ENCODE peak calls at places on chromosomes 3 and 15, in four cellular contexts. Y is K562, V is HCT116, P is HepG2. J is an unnamed sample.

GRCh38 chr3:79028916-79029315 is 738.9 kb downstream of the ROBO1 start:
- DNase-seq in Y (no peak), V (no peak), P (no peak), J (no peak)

GRCh38 chr3:160831411-160831810 is 75.4 kb downstream of the PPM1L start:
- DNase-seq in Y (no peak), V (no peak), P (no peak), J (no peak)

GRCh38 chr15:36370051-36370734 is 209.2 kb upstream of the CDIN1 start:
- DNase-seq in Y (no peak), V (no peak), P (no peak), J (no peak)

GRCh38 chr15:99618941-99619411 is 53.2 kb downstream of the MEF2A start:
- DNase-seq in Y (no peak), V (no peak), P (no peak), J (no peak)

GRCh38 chr15:89632563-89633430 is 22.5 kb downstream of the KIF7 start:
- DNase-seq in Y (no peak), V (no peak), P (no peak), J (no peak)

GRCh38 chr3:129740120-129740519 is 133.6 kb upstream of the PLXND1 start:
- DNase-seq in Y (no peak), V (no peak), P (no peak), J (no peak)

GRCh38 chr3:188214442-188214841 is 60.5 kb downstream of the LPP start:
- DNase-seq in Y (no peak), V (no peak), P (peak), J (no peak)

GRCh38 chr3:177245257-177245656 is 48.0 kb upstream of the TBL1XR1 start:
- DNase-seq in Y (no peak), V (no peak), P (no peak), J (no peak)

GRCh38 chr3:58518304-58518789 is 18.6 kb downstream of the ACOX2 start:
- DNase-seq in Y (no peak), V (no peak), P (peak), J (no peak)

GRCh38 chr15:45522931-45523331 is 376 bp upstream of the SLC30A4 start:
- DNase-seq in Y (no peak), V (no peak), P (no peak), J (peak)

GRCh38 chr3:101179637-101180036 is 140.7 kb downstream of the IMPG2 start:
- DNase-seq in Y (no peak), V (no peak), P (no peak), J (no peak)

GRCh38 chr3:71524688-71525087 is 58.8 kb downstream of the FOXP1 start:
- DNase-seq in Y (no peak), V (no peak), P (no peak), J (no peak)

GRCh38 chr3:52210550-52211046 is 12.6 kb downstream of the ALAS1 start:
- DNase-seq in Y (no peak), V (no peak), P (peak), J (no peak)

GRCh38 chr3:31004025-31004678 is 109.7 kb upstream of the GADL1 start:
- DNase-seq in Y (no peak), V (no peak), P (no peak), J (no peak)

GRCh38 chr15:99437315-99438221 is 128.2 kb upstream of the MEF2A start:
- DNase-seq in Y (no peak), V (no peak), P (no peak), J (no peak)

GRCh38 chr15:52682776-52683175 is 3.6 kb upstream of the ATOSA start:
- DNase-seq in Y (no peak), V (no peak), P (no peak), J (no peak)
- TF ChIP-seq TCF7L2 in Y (no peak), V (no peak), P (no peak), J (no peak)

GRCh38 chr3:128432898-128433629 is 33.6 kb downstream of the DNAJB8 start:
- DNase-seq in Y (peak), V (no peak), P (no peak), J (no peak)
- TF ChIP-seq TCF7L2 in Y (no peak), V (no peak), P (no peak), J (no peak)

GRCh38 chr3:181712190-181712504 is 422 bp downstream of the SOX2 start:
- DNase-seq in Y (no peak), V (no peak), P (no peak), J (no peak)

GRCh38 chr3:181710581-181711255 is 1.0 kb upstream of the SOX2 start:
- DNase-seq in Y (no peak), V (no peak), P (no peak), J (no peak)

GRCh38 chr3:181713300-181713647 is 1.5 kb downstream of the SOX2 start:
- DNase-seq in Y (no peak), V (no peak), P (no peak), J (no peak)

GRCh38 chr3:181712505-181713299 is 977 bp downstream of the SOX2 start:
- DNase-seq in Y (no peak), V (no peak), P (no peak), J (no peak)

DNA sequence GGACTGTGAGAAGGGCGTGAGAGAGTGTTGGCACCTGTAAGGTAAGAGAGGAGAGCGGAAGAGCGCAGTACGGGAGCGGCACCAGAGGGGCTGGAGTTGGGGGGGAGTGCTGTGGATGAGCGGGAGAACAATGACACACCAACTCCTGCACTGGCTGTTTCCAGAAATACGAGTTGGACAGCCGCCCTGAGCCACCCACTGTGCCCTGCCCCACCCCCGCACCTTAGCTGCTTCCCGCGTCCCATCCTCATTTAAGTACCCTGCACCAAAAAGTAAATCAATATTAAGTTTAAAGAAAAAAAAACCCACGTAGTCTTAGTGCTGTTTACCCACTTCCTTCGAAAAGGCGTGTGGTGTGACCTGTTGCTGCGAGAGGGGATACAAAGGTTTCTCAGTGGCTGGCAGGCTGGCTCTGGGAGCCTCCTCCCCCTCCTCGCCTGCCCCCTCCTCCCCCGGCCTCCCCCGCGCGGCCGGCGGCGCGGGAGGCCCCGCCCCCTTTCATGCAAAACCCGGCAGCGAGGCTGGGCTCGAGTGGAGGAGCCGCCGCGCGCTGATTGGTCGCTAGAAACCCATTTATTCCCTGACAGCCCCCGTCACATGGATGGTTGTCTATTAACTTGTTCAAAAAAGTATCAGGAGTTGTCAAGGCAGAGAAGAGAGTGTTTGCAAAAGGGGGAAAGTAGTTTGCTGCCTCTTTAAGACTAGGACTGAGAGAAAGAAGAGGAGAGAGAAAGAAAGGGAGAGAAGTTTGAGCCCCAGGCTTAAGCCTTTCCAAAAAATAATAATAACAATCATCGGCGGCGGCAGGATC is at the start of gene SOX2:
- DNase-seq in Y (peak), V (peak), P (peak), J (no peak)
- TF ChIP-seq TCF7L2 in Y (no peak), V (no peak), P (no peak), J (no peak)

GRCh38 chr3:161863775-161864174 is 367.2 kb downstream of the OTOL1 start:
- DNase-seq in Y (no peak), V (no peak), P (no peak), J (no peak)

GRCh38 chr3:161859057-161859456 is 362.4 kb downstream of the OTOL1 start:
- DNase-seq in Y (no peak), V (no peak), P (no peak), J (no peak)

GRCh38 chr3:161854232-161854771 is 357.7 kb downstream of the OTOL1 start:
- DNase-seq in Y (peak), V (peak), P (peak), J (no peak)

GRCh38 chr3:161859870-161860450 is 363.4 kb downstream of the OTOL1 start:
- DNase-seq in Y (no peak), V (no peak), P (no peak), J (no peak)
- TF ChIP-seq TCF7L2 in Y (no peak), V (no peak), P (no peak), J (no peak)

GRCh38 chr3:56923546-56924224 is 121.9 kb upstream of the ARHGEF3 start:
- DNase-seq in Y (no peak), V (peak), P (no peak), J (no peak)

GRCh38 chr3:56919797-56920195 is 118.0 kb upstream of the ARHGEF3 start:
- DNase-seq in Y (no peak), V (no peak), P (no peak), J (no peak)

GRCh38 chr3:56917740-56918568 is 116.2 kb upstream of the ARHGEF3 start:
- DNase-seq in Y (no peak), V (no peak), P (no peak), J (no peak)

GRCh38 chr3:56919137-56919796 is 117.5 kb upstream of the ARHGEF3 start:
- DNase-seq in Y (no peak), V (no peak), P (no peak), J (no peak)

DNA sequence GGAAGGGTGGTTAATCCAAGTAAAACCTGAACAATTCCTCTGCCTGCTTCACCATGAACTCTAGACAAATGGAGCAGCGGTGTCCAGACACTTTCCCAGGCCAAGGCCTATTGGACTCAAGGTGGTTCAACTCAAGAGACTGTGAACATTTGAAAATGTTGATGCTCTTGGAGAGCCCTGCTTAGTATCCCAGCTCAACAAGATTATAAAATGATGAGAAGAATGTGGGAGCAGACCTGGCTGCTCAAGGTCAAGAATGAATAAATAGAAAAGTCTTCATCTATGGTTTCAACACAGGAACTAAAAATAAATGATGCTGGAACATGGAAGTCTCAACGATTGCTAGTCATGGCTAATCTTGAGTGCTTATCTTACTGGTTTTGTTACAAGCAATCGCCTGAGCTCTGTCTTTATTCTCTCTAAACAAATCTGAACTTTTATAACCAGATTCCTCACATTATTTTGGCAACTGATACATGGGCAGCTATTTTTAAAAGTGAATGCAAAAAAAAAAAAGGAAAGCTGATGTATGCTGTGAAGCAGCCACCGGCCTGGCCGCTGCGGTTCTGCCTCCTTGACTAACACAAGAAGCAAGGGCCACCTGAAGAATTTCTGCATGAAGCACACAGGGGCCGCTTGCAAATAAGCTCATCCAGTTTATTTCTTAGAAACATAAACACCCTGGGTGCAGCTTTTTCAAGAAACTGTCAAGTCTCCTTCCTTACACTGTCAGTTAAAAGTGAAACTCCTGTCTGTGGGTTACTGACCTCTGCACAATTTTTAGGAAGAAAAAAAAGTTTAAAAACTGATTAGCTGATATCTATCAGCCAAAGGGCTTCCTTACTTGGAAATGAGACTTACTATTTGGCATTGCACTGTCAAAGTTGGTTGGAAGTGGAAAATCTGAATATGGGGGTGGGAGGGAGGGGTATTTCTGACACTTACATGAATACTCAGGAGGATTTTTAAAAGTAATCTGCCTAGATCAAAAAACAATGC is 120.1 kb upstream of the ARHGEF3 start:
- DNase-seq in Y (no peak), V (no peak), P (no peak), J (no peak)
- TF ChIP-seq TCF7L2 in Y (no peak), V (no peak), P (no peak), J (no peak)

GRCh38 chr3:56379723-56380287 is 88.5 kb downstream of the ERC2 start:
- DNase-seq in Y (no peak), V (no peak), P (no peak), J (no peak)
- TF ChIP-seq TCF7L2 in Y (no peak), V (no peak), P (no peak), J (no peak)

DNA sequence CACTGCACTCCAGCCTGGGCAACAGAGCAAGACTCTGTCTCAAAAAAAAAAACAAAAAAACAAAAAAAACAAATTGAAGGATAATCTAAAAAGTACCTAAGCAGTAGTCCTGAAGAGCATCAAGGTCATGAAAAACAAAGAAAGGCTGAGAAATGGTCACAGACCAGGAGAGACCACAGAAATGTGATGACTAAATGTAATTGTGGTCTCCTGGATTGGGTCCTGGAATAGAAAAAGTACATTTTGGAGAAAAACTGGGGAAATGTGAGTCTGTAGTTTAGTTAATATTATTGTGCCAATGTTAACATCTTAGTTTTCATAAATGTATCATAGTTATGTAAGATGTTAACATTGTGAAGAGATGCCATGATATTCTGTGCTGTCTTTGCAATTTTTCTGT is 267.5 kb upstream of the NR2E3 start:
- DNase-seq in Y (no peak), V (no peak), P (no peak), J (no peak)
- TF ChIP-seq TCF7L2 in Y (no peak), V (no peak), P (no peak), J (no peak)

GRCh38 chr3:185070491-185071335 is 82.1 kb downstream of the C3orf70 start:
- DNase-seq in Y (peak), V (peak), P (peak), J (no peak)
- TF ChIP-seq TCF7L2 in Y (no peak), V (no peak), P (no peak), J (no peak)

GRCh38 chr3:87691109-87691508 is 367.7 kb downstream of the CGGBP1 start:
- DNase-seq in Y (no peak), V (no peak), P (no peak), J (no peak)
- TF ChIP-seq TCF7L2 in Y (no peak), V (no peak), P (no peak), J (no peak)

GRCh38 chr15:75161788-75162414 is 39.8 kb upstream of the C15orf39 start:
- DNase-seq in Y (no peak), V (no peak), P (peak), J (no peak)
- TF ChIP-seq TCF7L2 in Y (no peak), V (no peak), P (no peak), J (no peak)